ENCODE peak calls at places on chromosome 14, in ten cellular contexts. B is neural progenitor cell; Y is kidney; W is astrocyte; C is cardiac muscle cell; F is effector memory CD4-positive, alpha-beta T cell; K is Karpas-422; Q is psoas muscle; L is IMR-90; M is left lung. J is an unnamed sample.

GRCh38 chr14:101509730-101510371 is 51.4 kb upstream of the DIO3 start:
- DNase-seq in B (no peak), Y (peak; percentile 57), W (no peak), C (no peak), F (no peak), K (no peak), Q (peak; percentile 35), L (no peak), M (peak; percentile 24), J (no peak)

GRCh38 chr14:23895480-23895879 is 58.1 kb upstream of the DHRS4 start:
- DNase-seq in B (no peak), Y (no peak), W (no peak), C (no peak), F (no peak), K (peak; percentile 55), Q (no peak), L (no peak), M (no peak), J (peak; percentile 13)

GRCh38 chr14:97185186-97185585 is 388.0 kb downstream of the VRK1 start:
- DNase-seq in B (peak; percentile 48), Y (no peak), W (no peak), C (peak; percentile 34), F (no peak), K (peak; percentile 64), Q (no peak), L (no peak), M (no peak), J (no peak)

GRCh38 chr14:73234029-73234428 is 3.3 kb upstream of the PAPLN start:
- DNase-seq in B (no peak), Y (no peak), W (no peak), C (no peak), F (no peak), K (no peak), Q (no peak), L (no peak), M (no peak), J (no peak)

GRCh38 chr14:55271572-55272414 is 572 bp downstream of the FBXO34 start:
- DNase-seq in B (peak; percentile 83), Y (peak; percentile 88), W (peak; percentile 74), C (peak; percentile 53), F (peak; percentile 60), K (peak; percentile 94), Q (peak; percentile 82), L (peak; percentile 84), M (peak; percentile 81), J (peak; percentile 67)

GRCh38 chr14:35818346-35819115 is 7.6 kb upstream of the BRMS1L start:
- DNase-seq in B (peak; percentile 50), Y (no peak), W (peak; percentile 14), C (peak; percentile 50), F (no peak), K (peak; percentile 86), Q (no peak), L (peak; percentile 58), M (no peak), J (peak; percentile 30)

GRCh38 chr14:63773504-63773903 is 45.6 kb upstream of the SGPP1 start:
- DNase-seq in B (no peak), Y (no peak), W (no peak), C (no peak), F (no peak), K (no peak), Q (no peak), L (no peak), M (no peak), J (no peak)

GRCh38 chr14:97776890-97777564 is 979.8 kb downstream of the VRK1 start:
- DNase-seq in B (no peak), Y (no peak), W (no peak), C (no peak), F (no peak), K (no peak), Q (no peak), L (no peak), M (no peak), J (no peak)

GRCh38 chr14:33997611-33998010 is 46.7 kb upstream of the EGLN3 start:
- DNase-seq in B (no peak), Y (no peak), W (no peak), C (no peak), F (no peak), K (no peak), Q (no peak), L (no peak), M (no peak), J (no peak)

GRCh38 chr14:92666251-92666650 is 82.2 kb downstream of the LGMN start:
- DNase-seq in B (no peak), Y (no peak), W (no peak), C (no peak), F (no peak), K (no peak), Q (no peak), L (no peak), M (no peak), J (no peak)

GRCh38 chr14:71319646-71320045 is 412.4 kb downstream of the PCNX1 start:
- DNase-seq in B (peak; percentile 35), Y (no peak), W (no peak), C (peak; percentile 20), F (peak; percentile 0), K (peak; percentile 77), Q (no peak), L (peak; percentile 36), M (no peak), J (peak; percentile 2)

GRCh38 chr14:90400904-90401561 is 4.2 kb downstream of the CALM1 start:
- DNase-seq in B (no peak), Y (no peak), W (no peak), C (no peak), F (no peak), K (no peak), Q (no peak), L (no peak), M (no peak), J (peak; percentile 12)
- H3K4me3 ChIP-seq in B (no peak overlapping the region), Y (no peak overlapping the region), W (no peak overlapping the region), C (no peak overlapping the region), F (no peak overlapping the region), K (no peak overlapping the region), Q (peak overlapping the region; percentile 87), L (no peak overlapping the region), M (no peak overlapping the region), J (no peak overlapping the region)

GRCh38 chr14:88322505-88323085 is 474 bp downstream of the KCNK10 start:
- DNase-seq in B (peak; percentile 20), Y (no peak), W (no peak), C (no peak), F (no peak), K (no peak), Q (no peak), L (no peak), M (no peak), J (no peak)
- H3K4me3 ChIP-seq in B (peak overlapping the region; percentile 88), Y (peak overlapping the region; percentile 26), W (peak overlapping the region; percentile 28), C (peak overlapping the region; percentile 41), F (no peak overlapping the region), K (peak overlapping the region; percentile 56), Q (peak overlapping the region; percentile 44), L (no peak overlapping the region), M (no peak overlapping the region), J (no peak overlapping the region)

DNA sequence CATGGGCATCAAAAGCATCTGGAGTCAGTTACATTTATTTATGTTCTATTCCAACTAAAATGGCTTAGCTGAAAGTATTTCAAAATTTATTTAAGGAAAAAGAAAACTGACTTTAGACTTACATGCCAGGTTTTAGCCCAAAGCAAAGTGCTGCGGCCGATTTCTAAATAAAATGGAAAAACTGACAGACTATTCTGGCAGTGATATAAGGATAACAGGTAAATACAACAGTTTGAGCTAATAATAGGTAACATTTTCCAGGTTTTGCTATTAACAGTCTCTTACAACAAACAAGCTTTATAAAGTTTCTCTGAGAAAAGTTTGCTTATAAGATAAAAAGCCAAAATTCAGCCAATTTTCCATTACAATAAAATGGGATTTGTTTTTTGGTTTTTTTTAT is 937.2 kb upstream of the FLRT2 start:
- DNase-seq in B (no peak), Y (no peak), W (no peak), C (no peak), F (no peak), K (no peak), Q (no peak), L (no peak), M (no peak), J (no peak)
- H3K4me3 ChIP-seq in B (no peak overlapping the region), Y (no peak overlapping the region), W (no peak overlapping the region), C (no peak overlapping the region), F (no peak overlapping the region), K (no peak overlapping the region), Q (no peak overlapping the region), L (no peak overlapping the region), M (no peak overlapping the region), J (no peak overlapping the region)

GRCh38 chr14:100147691-100148464 is 11.6 kb downstream of the DEGS2 start:
- DNase-seq in B (no peak), Y (no peak), W (no peak), C (no peak), F (no peak), K (no peak), Q (no peak), L (no peak), M (no peak), J (no peak)
- H3K4me3 ChIP-seq in B (no peak overlapping the region), Y (no peak overlapping the region), W (no peak overlapping the region), C (no peak overlapping the region), F (no peak overlapping the region), K (no peak overlapping the region), Q (no peak overlapping the region), L (no peak overlapping the region), M (no peak overlapping the region), J (no peak overlapping the region)

GRCh38 chr14:103416916-103417315 is 31.7 kb downstream of the MARK3 start:
- DNase-seq in B (peak; percentile 32), Y (no peak), W (no peak), C (no peak), F (no peak), K (no peak), Q (no peak), L (no peak), M (no peak), J (no peak)
- H3K4me3 ChIP-seq in B (no peak overlapping the region), Y (no peak overlapping the region), W (peak overlapping the region; percentile 15), C (no peak overlapping the region), F (no peak overlapping the region), K (no peak overlapping the region), Q (no peak overlapping the region), L (no peak overlapping the region), M (no peak overlapping the region), J (no peak overlapping the region)

J was measured in HAP-1.